ENCODE peak calls at places on chromosome 11, in nine cellular contexts. Y, Z, S, N, L, M, H, Q and F are unnamed samples.

GRCh38 chr11:73321342-73322110 is 13.4 kb downstream of the ARHGEF17 start:
- DNase-seq in Q (no peak), L (no peak), Y (no peak), H (no peak), S (no peak), N (peak; percentile 78), M (peak; percentile 72), Z (no peak), F (no peak)

GRCh38 chr11:122491486-122491885 is 164.0 kb upstream of the UBASH3B start:
- DNase-seq in Y (no peak), L (no peak), M (peak; percentile 25), Z (no peak), N (peak; percentile 64), Q (no peak), S (no peak), H (no peak), F (no peak)

GRCh38 chr11:73991471-73992006 is 8.9 kb upstream of the UCP2 start:
- DNase-seq in H (no peak), N (no peak), Z (no peak), Y (no peak), L (no peak), S (no peak), M (no peak), Q (no peak), F (no peak)

GRCh38 chr11:2797181-2797711 is 88.3 kb downstream of the CDKN1C start:
- DNase-seq in Z (no peak), N (no peak), S (peak; percentile 4), Y (peak; percentile 78), L (no peak), Q (no peak), H (no peak), M (no peak), F (no peak)

GRCh38 chr11:1778141-1778911 is 14.6 kb upstream of the CTSD start:
- DNase-seq in L (no peak), H (no peak), N (no peak), M (no peak), S (no peak), Z (no peak), Y (peak; percentile 82), Q (no peak), F (no peak)

GRCh38 chr11:118791961-118792578 is 1.1 kb upstream of the DDX6 start:
- DNase-seq in N (peak; percentile 16), Y (no peak), S (peak; percentile 43), H (no peak), L (peak; percentile 14), M (peak; percentile 65), Z (no peak), Q (no peak), F (no peak)

GRCh38 chr11:10605941-10606381 is 37.5 kb upstream of the LYVE1 start:
- DNase-seq in L (peak; percentile 26), S (no peak), Y (no peak), Q (no peak), M (peak; percentile 70), Z (peak; percentile 51), N (peak; percentile 87), H (no peak), F (no peak)

GRCh38 chr11:76380161-76380976 is 563 bp downstream of the THAP12 start:
- DNase-seq in M (no peak), H (peak; percentile 30), Y (no peak), N (peak; percentile 15), S (no peak), Q (no peak), L (peak; percentile 29), Z (peak; percentile 12), F (peak; percentile 2)

GRCh38 chr11:64887757-64888405 is 9.5 kb upstream of the EHD1 start:
- DNase-seq in S (peak; percentile 83), Y (peak; percentile 95), L (peak; percentile 90), Q (peak; percentile 37), N (peak; percentile 69), Z (peak; percentile 38), H (peak; percentile 68), M (peak; percentile 91), F (peak; percentile 55)